ENCODE peak calls at places on chromosomes 16 and 17, in four cellular contexts. One of them, this sample, is unnamed.

GRCh38 chr17:66702106-66702936 is 132.6 kb upstream of the CACNG5 start:
- DNase-seq in IMR-90: peak; percentile 73
- DNase-seq in omental fat pad: no peak
- DNase-seq in left ventricle myocardium inferior: no peak
- DNase-seq in this sample: no peak

GRCh38 chr16:64152010-64152767 is 969.7 kb downstream of the CDH11 start:
- DNase-seq in IMR-90: no peak
- DNase-seq in omental fat pad: no peak
- DNase-seq in left ventricle myocardium inferior: no peak
- DNase-seq in this sample: no peak

GRCh38 chr17:79192503-79193500 is 118.2 kb downstream of the ENGASE start:
- DNase-seq in IMR-90: peak; percentile 11
- DNase-seq in omental fat pad: no peak
- DNase-seq in left ventricle myocardium inferior: peak; percentile 29
- DNase-seq in this sample: peak; percentile 21

GRCh38 chr16:72072514-72073342 is 9.7 kb downstream of the HPR start:
- DNase-seq in IMR-90: no peak
- DNase-seq in omental fat pad: no peak
- DNase-seq in left ventricle myocardium inferior: no peak
- DNase-seq in this sample: peak; percentile 90

GRCh38 chr17:66965801-66966528 is 1.5 kb downstream of the CACNG4 start:
- DNase-seq in IMR-90: no peak
- DNase-seq in omental fat pad: no peak
- DNase-seq in left ventricle myocardium inferior: no peak
- DNase-seq in this sample: no peak

GRCh38 chr17:73560661-73561060 is 83.6 kb downstream of the SDK2 start:
- DNase-seq in IMR-90: no peak
- DNase-seq in omental fat pad: no peak
- DNase-seq in left ventricle myocardium inferior: no peak
- DNase-seq in this sample: no peak

GRCh38 chr17:6995500-6996255 is at the start of gene ALOX12:
- DNase-seq in IMR-90: no peak
- DNase-seq in omental fat pad: no peak
- DNase-seq in left ventricle myocardium inferior: no peak
- DNase-seq in this sample: no peak

GRCh38 chr16:78659668-78660217 is 560.3 kb downstream of the WWOX start:
- DNase-seq in IMR-90: no peak
- DNase-seq in omental fat pad: no peak
- DNase-seq in left ventricle myocardium inferior: no peak
- DNase-seq in this sample: no peak

GRCh38 chr17:27956601-27957445 is 63.7 kb upstream of the LYRM9 start:
- DNase-seq in IMR-90: peak; percentile 2
- DNase-seq in omental fat pad: no peak
- DNase-seq in left ventricle myocardium inferior: no peak
- DNase-seq in this sample: peak; percentile 4

DNA sequence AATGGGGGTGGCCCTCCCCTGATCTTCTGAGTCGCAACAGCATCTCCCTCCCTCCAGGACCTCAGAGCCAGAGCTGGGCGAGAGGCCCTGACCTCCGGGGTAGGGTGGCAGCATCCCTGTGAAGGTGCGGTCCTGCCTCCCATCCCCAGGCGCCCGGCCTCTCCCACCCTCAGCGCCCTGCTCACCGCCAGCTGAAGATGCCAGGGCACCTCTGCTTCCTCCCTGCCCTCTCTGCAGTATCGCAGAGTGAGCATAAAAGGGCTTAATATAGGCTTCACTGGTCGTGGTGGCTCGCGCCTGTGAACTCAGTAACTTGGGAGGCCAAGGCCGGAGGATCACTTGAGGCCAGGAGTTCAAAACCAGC is 10.7 kb upstream of the MPP2 start:
- DNase-seq in IMR-90: no peak
- DNase-seq in omental fat pad: no peak
- DNase-seq in left ventricle myocardium inferior: no peak
- DNase-seq in this sample: no peak
- TF ChIP-seq CTCF in IMR-90: no peak
- TF ChIP-seq CTCF in omental fat pad: no peak
- TF ChIP-seq CTCF in left ventricle myocardium inferior: no peak
- TF ChIP-seq CTCF in this sample: no peak

DNA sequence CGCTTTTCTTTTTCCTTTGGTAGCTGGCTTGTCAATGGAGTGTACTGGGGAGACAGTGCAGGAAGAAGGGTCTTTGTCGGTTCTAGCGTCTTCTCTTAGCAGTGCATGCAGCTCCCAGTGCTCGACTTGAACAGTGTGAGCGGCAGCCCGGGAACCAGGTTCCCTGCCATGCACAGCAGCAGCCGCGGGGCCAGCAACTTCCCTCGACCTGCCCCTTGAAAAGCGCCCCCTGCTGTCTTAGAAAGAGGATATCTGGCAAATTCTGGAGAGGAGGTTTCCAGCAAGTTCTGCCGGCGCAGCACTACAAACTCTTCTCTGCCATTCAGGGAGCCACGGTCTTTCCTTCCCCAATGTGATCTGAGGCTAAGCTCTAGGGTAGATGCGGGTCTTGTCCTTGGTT is 451.5 kb downstream of the PMP22 start:
- DNase-seq in IMR-90: no peak
- DNase-seq in omental fat pad: no peak
- DNase-seq in left ventricle myocardium inferior: no peak
- DNase-seq in this sample: peak; percentile 15
- TF ChIP-seq CTCF in IMR-90: no peak
- TF ChIP-seq CTCF in omental fat pad: no peak
- TF ChIP-seq CTCF in left ventricle myocardium inferior: no peak
- TF ChIP-seq CTCF in this sample: peak; percentile 26

GRCh38 chr17:75854111-75854748 is 905 bp downstream of the WBP2 start:
- DNase-seq in IMR-90: peak; percentile 57
- DNase-seq in omental fat pad: no peak
- DNase-seq in left ventricle myocardium inferior: no peak
- DNase-seq in this sample: peak; percentile 63

GRCh38 chr17:75855310-75856061 is at the start of gene WBP2:
- DNase-seq in IMR-90: peak; percentile 100
- DNase-seq in omental fat pad: peak; percentile 96
- DNase-seq in left ventricle myocardium inferior: peak; percentile 97
- DNase-seq in this sample: peak; percentile 100

GRCh38 chr17:75853410-75853809 is 1.7 kb downstream of the WBP2 start:
- DNase-seq in IMR-90: peak; percentile 60
- DNase-seq in omental fat pad: no peak
- DNase-seq in left ventricle myocardium inferior: no peak
- DNase-seq in this sample: no peak

GRCh38 chr17:75854881-75855309 is 240 bp downstream of the WBP2 start:
- DNase-seq in IMR-90: no peak
- DNase-seq in omental fat pad: no peak
- DNase-seq in left ventricle myocardium inferior: peak; percentile 58
- DNase-seq in this sample: no peak

DNA sequence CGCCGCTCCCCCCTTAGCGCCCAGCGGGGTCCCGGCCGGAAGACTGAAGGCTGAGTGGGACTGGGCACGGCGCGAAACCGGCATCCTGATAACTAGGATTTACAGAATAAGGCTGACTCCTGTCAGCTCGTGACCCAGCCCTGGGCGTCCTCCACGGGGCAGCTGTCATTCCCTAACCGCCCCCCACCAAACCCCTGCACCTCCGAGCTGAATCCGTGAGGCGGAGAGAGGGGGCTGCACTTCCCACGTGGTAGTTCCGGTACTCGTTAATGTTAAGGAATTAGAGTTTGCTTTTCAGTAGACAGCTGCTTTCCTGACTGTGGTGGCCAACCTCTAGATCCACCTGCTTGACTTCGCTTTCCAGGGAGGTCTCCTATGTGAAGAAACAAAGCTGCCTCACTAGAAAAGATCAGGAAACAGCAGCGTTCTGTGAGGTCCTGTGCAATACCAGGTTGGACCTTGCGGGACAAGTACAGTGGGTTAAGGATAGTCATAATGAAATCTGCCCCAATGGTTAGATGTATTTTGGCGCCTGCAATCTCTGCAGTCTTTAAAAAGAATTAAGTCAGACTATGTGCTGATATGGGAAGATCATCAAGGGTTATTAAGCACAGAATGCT is 1.0 kb upstream of the WBP2 start:
- DNase-seq in IMR-90: peak; percentile 31
- DNase-seq in omental fat pad: no peak
- DNase-seq in left ventricle myocardium inferior: no peak
- DNase-seq in this sample: peak; percentile 19
- TF ChIP-seq CTCF in IMR-90: peak; percentile 57
- TF ChIP-seq CTCF in omental fat pad: no peak
- TF ChIP-seq CTCF in left ventricle myocardium inferior: no peak
- TF ChIP-seq CTCF in this sample: peak; percentile 29

GRCh38 chr17:8110456-8110804 is 7.9 kb downstream of the ALOXE3 start:
- DNase-seq in IMR-90: no peak
- DNase-seq in omental fat pad: no peak
- DNase-seq in left ventricle myocardium inferior: no peak
- DNase-seq in this sample: no peak
- TF ChIP-seq CTCF in IMR-90: no peak
- TF ChIP-seq CTCF in omental fat pad: no peak
- TF ChIP-seq CTCF in left ventricle myocardium inferior: no peak
- TF ChIP-seq CTCF in this sample: no peak

GRCh38 chr16:67444259-67445125 is 13.6 kb downstream of the HSD11B2 start:
- DNase-seq in IMR-90: no peak
- DNase-seq in omental fat pad: no peak
- DNase-seq in left ventricle myocardium inferior: no peak
- DNase-seq in this sample: no peak
- TF ChIP-seq CTCF in IMR-90: no peak
- TF ChIP-seq CTCF in omental fat pad: no peak
- TF ChIP-seq CTCF in left ventricle myocardium inferior: no peak
- TF ChIP-seq CTCF in this sample: no peak

GRCh38 chr17:12830692-12831363 is 41.5 kb downstream of the ARHGAP44 start:
- DNase-seq in IMR-90: no peak
- DNase-seq in omental fat pad: no peak
- DNase-seq in left ventricle myocardium inferior: no peak
- DNase-seq in this sample: no peak
- TF ChIP-seq CTCF in IMR-90: no peak
- TF ChIP-seq CTCF in omental fat pad: no peak
- TF ChIP-seq CTCF in left ventricle myocardium inferior: no peak
- TF ChIP-seq CTCF in this sample: no peak

GRCh38 chr16:88022076-88023042 is 71.1 kb downstream of the BANP start:
- DNase-seq in IMR-90: no peak
- DNase-seq in omental fat pad: no peak
- DNase-seq in left ventricle myocardium inferior: no peak
- DNase-seq in this sample: no peak
- TF ChIP-seq CTCF in IMR-90: peak; percentile 3
- TF ChIP-seq CTCF in omental fat pad: no peak
- TF ChIP-seq CTCF in left ventricle myocardium inferior: no peak
- TF ChIP-seq CTCF in this sample: no peak

GRCh38 chr16:212999-213398 is 16.2 kb downstream of the LUC7L start:
- DNase-seq in IMR-90: peak; percentile 16
- DNase-seq in omental fat pad: no peak
- DNase-seq in left ventricle myocardium inferior: no peak
- DNase-seq in this sample: no peak
- TF ChIP-seq CTCF in IMR-90: no peak
- TF ChIP-seq CTCF in omental fat pad: no peak
- TF ChIP-seq CTCF in left ventricle myocardium inferior: no peak
- TF ChIP-seq CTCF in this sample: no peak

GRCh38 chr17:3691539-3692166 is 4.3 kb downstream of the P2RX5 start:
- DNase-seq in IMR-90: no peak
- DNase-seq in omental fat pad: no peak
- DNase-seq in left ventricle myocardium inferior: no peak
- DNase-seq in this sample: no peak
- TF ChIP-seq CTCF in IMR-90: no peak
- TF ChIP-seq CTCF in omental fat pad: no peak
- TF ChIP-seq CTCF in left ventricle myocardium inferior: no peak
- TF ChIP-seq CTCF in this sample: no peak

This sample was measured in fibroblast of the aortic adventitia.